ENCODE peak calls at places on chromosomes 3 and 15, in ten cellular contexts. C is CD4-positive, alpha-beta T cell; P is colonic mucosa; G is stomach; Y is WTC11; I is left lung; V is GM10248; N is OCI-LY7; W is dorsolateral prefrontal cortex; H is fibroblast of mammary gland. J is an unnamed sample.

GRCh38 chr3:95705786-95706418 is 1108.5 kb upstream of the EPHA6 start:
- DNase-seq in P (no peak), I (no peak), H (peak), Y (no peak), V (no peak), G (no peak), C (no peak), N (no peak), W (no peak), J (no peak)

GRCh38 chr3:186700267-186700666 is 16.9 kb upstream of the KNG1 start:
- DNase-seq in P (no peak), Y (no peak), H (no peak), N (no peak), I (no peak), W (no peak), C (no peak), G (no peak), V (no peak), J (no peak)

GRCh38 chr3:133828576-133829309 is 23.1 kb downstream of the SRPRB start:
- DNase-seq in G (no peak), V (no peak), I (no peak), P (no peak), H (no peak), C (no peak), N (no peak), Y (peak), W (no peak), J (no peak)

GRCh38 chr3:124362418-124362817 is 367.8 kb upstream of the UMPS start:
- DNase-seq in H (no peak), G (no peak), P (peak), W (no peak), N (no peak), Y (no peak), I (no peak), C (no peak), V (no peak), J (no peak)

GRCh38 chr3:12308517-12308916 is 19.6 kb downstream of the PPARG start:
- DNase-seq in G (no peak), N (no peak), V (no peak), I (no peak), C (no peak), H (peak), P (no peak), W (no peak), Y (no peak), J (no peak)

GRCh38 chr3:10723991-10724390 is 92.0 kb upstream of the SLC6A11 start:
- DNase-seq in P (no peak), Y (no peak), I (no peak), C (no peak), G (no peak), N (no peak), H (no peak), W (no peak), V (no peak), J (no peak)

GRCh38 chr15:52093539-52094502 is 18.8 kb downstream of the BCL2L10 start:
- DNase-seq in H (peak), W (no peak), C (no peak), G (no peak), P (peak), V (no peak), Y (no peak), I (no peak), N (no peak), J (no peak)

GRCh38 chr3:132721479-132722164 is 587 bp downstream of the NPHP3 start:
- DNase-seq in G (peak), I (peak), C (no peak), N (no peak), P (peak), H (peak), Y (peak), W (peak), V (no peak), J (no peak)

GRCh38 chr3:56303508-56303907 is 164.8 kb downstream of the ERC2 start:
- DNase-seq in W (no peak), V (peak), P (peak), G (no peak), C (no peak), N (peak), Y (peak), I (no peak), H (peak), J (no peak)

GRCh38 chr15:69014454-69014853 is at the start of gene NOX5:
- DNase-seq in Y (no peak), V (no peak), G (no peak), C (no peak), N (no peak), P (peak), W (no peak), I (no peak), H (peak), J (no peak)

GRCh38 chr3:98655666-98656065 is 62.3 kb upstream of the CPOX start:
- DNase-seq in N (no peak), I (no peak), Y (no peak), W (no peak), G (no peak), P (no peak), C (no peak), H (peak), V (no peak), J (no peak)

GRCh38 chr3:184177331-184177731 is 2.7 kb downstream of the AP2M1 start:
- DNase-seq in G (no peak), W (no peak), I (no peak), C (no peak), Y (no peak), H (peak), P (no peak), V (no peak), N (no peak), J (no peak)

GRCh38 chr15:85950101-85950500 is 129.6 kb upstream of the AGBL1 start:
- DNase-seq in G (no peak), C (no peak), W (no peak), N (peak), P (no peak), V (no peak), I (no peak), Y (no peak), H (no peak), J (no peak)

GRCh38 chr3:156478931-156479330 is 76.0 kb downstream of the SSR3 start:
- DNase-seq in H (no peak), G (no peak), V (no peak), C (no peak), N (no peak), Y (no peak), P (no peak), I (no peak), W (no peak), J (no peak)

GRCh38 chr3:66443404-66443803 is 57.4 kb downstream of the LRIG1 start:
- DNase-seq in P (no peak), V (no peak), W (no peak), H (no peak), C (no peak), Y (no peak), N (no peak), G (no peak), I (no peak), J (no peak)

GRCh38 chr3:135989247-135989646 is 23.7 kb downstream of the PPP2R3A start:
- DNase-seq in I (no peak), N (no peak), W (no peak), V (no peak), G (no peak), H (peak), P (no peak), C (no peak), Y (no peak), J (no peak)

GRCh38 chr15:77630956-77631789 is 1.5 kb downstream of the LINGO1 start:
- DNase-seq in V (no peak), P (no peak), Y (peak), G (no peak), N (no peak), H (no peak), I (no peak), W (peak), C (no peak), J (no peak)

GRCh38 chr15:25862469-25863066 is 559 bp downstream of the ATP10A start:
- DNase-seq in I (peak), P (no peak), V (no peak), G (peak), H (peak), Y (peak), N (no peak), C (peak), W (no peak), J (peak)

GRCh38 chr15:45377630-45378148 is 655 bp downstream of the GATM start:
- DNase-seq in I (no peak), V (no peak), W (peak), G (peak), N (no peak), C (no peak), H (no peak), P (peak), Y (peak), J (no peak)

GRCh38 chr15:45376300-45376928 is 1.9 kb downstream of the GATM start:
- DNase-seq in N (no peak), I (no peak), C (no peak), G (no peak), W (peak), Y (no peak), V (no peak), P (no peak), H (no peak), J (no peak)

GRCh38 chr15:45376967-45377629 is 1.2 kb downstream of the GATM start:
- DNase-seq in Y (no peak), I (no peak), H (no peak), G (no peak), V (no peak), P (no peak), N (no peak), W (no peak), C (no peak), J (no peak)

GRCh38 chr15:45378913-45379262 is 544 bp upstream of the GATM start:
- DNase-seq in C (no peak), N (no peak), H (no peak), W (no peak), Y (no peak), I (no peak), G (no peak), P (no peak), V (no peak), J (no peak)

DNA sequence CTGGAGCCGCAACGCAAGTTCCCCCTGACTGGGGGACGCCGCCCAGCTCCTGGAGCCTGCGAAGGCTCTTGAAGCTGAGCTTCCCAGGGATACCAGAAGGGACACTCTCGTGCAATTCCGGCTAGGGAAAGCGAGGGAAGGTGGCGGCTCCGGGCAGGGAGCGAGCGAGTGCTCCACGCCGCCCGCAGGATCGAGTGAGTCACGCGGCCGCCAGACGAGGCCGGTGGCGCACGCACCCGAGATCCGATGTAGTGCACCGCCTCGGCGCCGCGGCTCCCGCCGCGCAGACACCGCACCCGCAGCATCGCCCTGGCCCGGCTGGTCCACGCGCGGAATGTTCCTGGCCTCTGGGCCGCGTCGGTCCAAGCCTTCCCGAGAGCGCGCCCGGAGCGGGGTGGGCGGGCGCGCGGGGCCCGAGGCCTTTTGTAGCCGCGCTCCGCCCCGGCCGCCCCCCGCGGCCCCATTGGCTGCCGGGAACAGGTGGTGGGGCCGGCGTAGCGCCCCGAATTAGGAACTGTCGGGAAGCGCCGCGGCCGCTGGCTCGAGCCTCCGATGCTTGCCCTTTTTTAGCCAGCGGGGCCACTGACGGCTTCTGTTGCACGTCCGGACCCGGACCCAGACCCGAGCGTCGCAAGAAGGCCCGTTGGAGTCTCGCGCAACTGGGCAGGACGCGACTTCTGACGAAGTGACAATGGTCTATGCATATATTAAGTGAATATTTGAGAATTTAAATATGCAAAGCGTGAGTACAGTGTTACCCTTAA is at the start of gene GATM:
- DNase-seq in H (peak), V (peak), C (peak), P (peak), I (peak), G (peak), N (no peak), Y (peak), W (peak), J (peak)
- TF ChIP-seq CTCF in H (peak), V (no peak), C (no peak), P (no peak), I (peak), G (peak), N (peak), Y (no peak), W (no peak), J (no peak)

GRCh38 chr3:40504636-40505430 is 1.0 kb upstream of the ZNF620 start:
- DNase-seq in I (no peak), C (no peak), Y (no peak), N (no peak), G (no peak), P (peak), W (no peak), H (peak), V (no peak), J (no peak)

GRCh38 chr3:40511031-40511718 is 5.3 kb downstream of the ZNF620 start:
- DNase-seq in H (no peak), C (no peak), Y (no peak), W (no peak), G (no peak), P (no peak), N (no peak), V (no peak), I (no peak), J (no peak)

GRCh38 chr3:40499952-40500351 is 5.9 kb upstream of the ZNF620 start:
- DNase-seq in G (no peak), N (no peak), Y (no peak), W (no peak), V (no peak), C (no peak), I (no peak), P (no peak), H (no peak), J (no peak)

GRCh38 chr3:40505599-40506462 is at the start of gene ZNF620:
- DNase-seq in P (peak), G (peak), I (peak), V (peak), N (peak), W (peak), C (peak), Y (peak), H (peak), J (peak)
- TF ChIP-seq CTCF in P (peak), G (no peak), I (no peak), V (peak), N (no peak), W (peak), C (peak), Y (no peak), H (no peak), J (peak)

GRCh38 chr15:58212909-58213526 is 74.8 kb downstream of the AQP9 start:
- DNase-seq in H (peak), N (peak), P (no peak), G (no peak), I (no peak), Y (no peak), C (no peak), W (no peak), V (no peak), J (no peak)
- TF ChIP-seq CTCF in H (peak), N (peak), P (peak), G (peak), I (peak), Y (no peak), C (no peak), W (peak), V (peak), J (no peak)

DNA sequence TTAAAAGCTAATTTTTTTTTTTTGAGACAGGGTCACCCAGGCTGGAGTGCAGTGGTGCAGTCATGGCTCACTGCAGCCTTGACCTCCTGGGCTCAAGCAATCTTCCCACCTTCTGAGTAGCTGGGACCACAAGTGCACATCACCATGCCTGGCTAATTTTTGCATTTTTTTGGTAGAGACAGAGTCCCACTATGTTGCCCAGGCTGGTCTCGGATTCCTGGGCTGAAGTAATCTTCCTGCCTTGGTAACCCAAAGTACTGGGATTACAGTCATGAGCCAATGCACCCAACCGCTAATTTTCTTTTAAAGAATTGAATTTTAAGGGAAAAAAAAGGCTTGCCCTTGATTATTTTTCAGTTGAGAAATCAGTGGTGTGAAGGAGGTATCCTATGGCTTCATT is 334.0 kb downstream of the SOX2 start:
- DNase-seq in H (no peak), I (no peak), W (no peak), P (no peak), N (no peak), V (no peak), C (no peak), G (no peak), Y (no peak), J (no peak)
- TF ChIP-seq CTCF in H (no peak), I (no peak), W (no peak), P (no peak), N (no peak), V (no peak), C (no peak), G (no peak), Y (no peak), J (no peak)

GRCh38 chr3:53243785-53244184 is 12.0 kb downstream of the TKT start:
- DNase-seq in P (no peak), I (no peak), V (no peak), H (no peak), W (no peak), G (no peak), Y (no peak), N (no peak), C (no peak), J (no peak)
- TF ChIP-seq CTCF in P (no peak), I (no peak), V (no peak), H (no peak), W (no peak), G (no peak), Y (no peak), N (no peak), C (no peak), J (no peak)

J was measured in natural killer cell.